ENCODE peak calls at places on chromosomes 5 and 9, in five cellular contexts. L is tibial artery, N is ovary, O is heart left ventricle, H is Peyer's patch. S is an unnamed sample. For H3K9me3 and H3K4me1, the result is how much of the 10 kb centered on the place peaks cover.

GRCh38 chr9:126420643-126421564 is 94.3 kb downstream of the MVB12B start:
- DNase-seq in L (no peak), N (no peak), O (no peak), H (no peak), S (no peak)

GRCh38 chr5:73564644-73565165 is 734 bp downstream of the ANKRA2 start:
- DNase-seq in L (no peak), N (peak), O (no peak), H (no peak), S (no peak)

GRCh38 chr9:131984564-131984963 is 95.1 kb downstream of the MED27 start:
- DNase-seq in L (no peak), N (no peak), O (no peak), H (no peak), S (no peak)

GRCh38 chr5:82384025-82384750 is 106.0 kb upstream of the RPS23 start:
- DNase-seq in L (no peak), N (no peak), O (no peak), H (no peak), S (no peak)

GRCh38 chr5:56543431-56544385 is 271.6 kb upstream of the MAP3K1 start:
- DNase-seq in L (no peak), N (no peak), O (no peak), H (no peak), S (no peak)

GRCh38 chr5:107564896-107565295 is 105.8 kb downstream of the EFNA5 start:
- DNase-seq in L (no peak), N (no peak), O (no peak), H (no peak), S (no peak)

GRCh38 chr9:16405421-16405820 is 465.0 kb downstream of the BNC2 start:
- DNase-seq in L (no peak), N (no peak), O (no peak), H (no peak), S (no peak)

GRCh38 chr9:2741441-2742158 is 24.3 kb downstream of the KCNV2 start:
- DNase-seq in L (no peak), N (peak), O (no peak), H (no peak), S (no peak)

GRCh38 chr5:123093279-123094226 is 4.5 kb downstream of the PRDM6 start:
- DNase-seq in L (no peak), N (peak), O (peak), H (no peak), S (no peak)

GRCh38 chr9:114777841-114778240 is 28.0 kb downstream of the TNFSF15 start:
- DNase-seq in L (no peak), N (no peak), O (no peak), H (no peak), S (no peak)

GRCh38 chr9:130845254-130845653 is 10.2 kb downstream of the ABL1 start:
- DNase-seq in L (no peak), N (no peak), O (no peak), H (no peak), S (no peak)

GRCh38 chr9:76913467-76913866 is 7.6 kb upstream of the PRUNE2 start:
- DNase-seq in L (no peak), N (no peak), O (no peak), H (no peak), S (no peak)

GRCh38 chr5:13632676-13633075 is 311.8 kb downstream of the DNAH5 start:
- DNase-seq in L (no peak), N (no peak), O (no peak), H (no peak), S (no peak)

GRCh38 chr5:112844489-112844888 is 16.6 kb upstream of the SRP19 start:
- DNase-seq in L (no peak), N (no peak), O (no peak), H (no peak), S (no peak)

DNA sequence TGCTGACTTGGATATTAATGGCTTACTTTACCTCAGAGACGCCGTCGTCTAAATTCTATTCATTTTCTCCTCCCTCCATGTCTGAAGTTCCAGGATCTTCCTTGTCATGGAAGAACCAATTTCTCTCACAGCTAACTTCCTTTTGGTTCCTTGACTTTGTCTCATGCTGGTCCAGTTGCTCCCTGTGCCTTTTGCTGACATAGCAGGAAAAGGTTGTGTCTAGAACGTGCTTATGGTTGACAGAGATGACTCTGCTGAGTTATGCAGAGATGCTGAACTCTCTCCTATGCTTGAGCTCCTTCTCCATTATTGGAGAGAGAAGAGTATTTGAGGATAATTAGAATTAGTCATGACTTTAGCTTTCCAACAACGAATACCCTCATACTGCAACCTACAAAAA is 1338.9 kb downstream of the MAT2B start:
- DNase-seq in L (no peak), N (no peak), O (no peak), H (no peak), S (no peak)
- H3K9me3 ChIP-seq in L (under half), N (under half), O (under half), H (under half), S (under half)

GRCh38 chr9:37574996-37575395 is 1.2 kb downstream of the FBXO10 start:
- DNase-seq in L (no peak), N (no peak), O (no peak), H (no peak), S (no peak)
- H3K4me1 ChIP-seq in L (under half), N (under half), O (under half), H (under half), S (under half)

DNA sequence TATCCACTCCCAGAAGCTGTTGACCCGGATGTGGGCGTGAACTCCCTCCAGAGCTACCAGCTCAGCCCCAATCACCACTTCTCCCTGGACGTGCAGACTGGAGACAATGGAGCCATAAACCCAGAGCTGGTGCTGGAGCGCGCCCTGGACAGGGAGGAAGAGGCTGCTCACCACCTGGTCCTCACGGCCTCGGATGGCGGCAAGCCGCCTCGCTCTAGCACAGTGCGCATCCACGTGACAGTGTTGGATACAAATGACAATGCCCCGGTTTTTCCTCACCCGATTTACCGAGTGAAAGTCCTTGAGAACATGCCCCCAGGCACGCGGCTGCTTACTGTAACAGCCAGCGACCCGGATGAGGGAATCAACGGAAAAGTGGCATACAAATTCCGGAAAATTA is 834 bp downstream of the PCDHGA8 start:
- DNase-seq in L (no peak), N (no peak), O (no peak), H (no peak), S (no peak)
- H3K9me3 ChIP-seq in L (half or more), N (under half), O (half or more), H (under half), S (half or more)

DNA sequence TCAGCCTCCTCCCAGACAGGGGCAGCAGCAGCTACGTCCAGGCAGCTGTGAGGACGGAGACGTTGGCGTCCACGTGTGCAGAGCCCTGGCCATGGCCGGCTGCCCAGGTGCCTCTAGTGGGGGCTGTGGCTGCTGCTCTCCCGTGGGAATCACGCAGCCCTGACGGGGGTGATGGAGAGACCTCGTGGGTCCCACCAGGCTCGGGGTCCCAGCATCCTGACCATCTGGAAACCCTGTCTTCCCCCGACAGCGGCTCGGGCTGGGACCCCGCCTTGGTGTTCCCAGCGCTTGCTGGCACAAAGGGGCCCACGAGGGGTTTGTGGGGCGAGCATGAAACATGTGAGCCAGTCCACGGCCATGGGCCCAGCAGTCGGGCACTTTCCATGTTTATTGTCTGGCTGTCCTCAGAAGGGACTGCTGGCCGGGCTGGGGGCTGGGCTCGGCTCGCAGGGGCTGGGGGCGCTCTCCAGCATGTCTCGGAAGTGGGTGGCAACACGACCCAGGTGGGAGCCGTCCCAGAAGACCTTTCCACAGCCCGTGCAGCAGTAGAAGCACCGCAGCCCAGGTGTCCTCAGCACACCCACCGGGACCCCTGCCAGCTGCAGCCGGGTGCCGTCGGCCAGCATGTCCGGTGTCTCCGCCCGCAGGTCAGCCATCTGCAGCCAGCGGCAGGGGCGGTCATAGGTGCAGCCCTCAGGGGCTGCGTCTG is 4.6 kb upstream of the NRARP start:
- DNase-seq in L (peak), N (peak), O (peak), H (no peak), S (peak)
- H3K4me1 ChIP-seq in L (under half), N (under half), O (under half), H (under half), S (under half)

GRCh38 chr5:134938020-134938419 is 29.7 kb upstream of the CATSPER3 start:
- DNase-seq in L (no peak), N (no peak), O (no peak), H (no peak), S (no peak)

GRCh38 chr5:134937547-134937946 is 30.2 kb upstream of the CATSPER3 start:
- DNase-seq in L (no peak), N (no peak), O (no peak), H (no peak), S (no peak)

GRCh38 chr5:134932508-134932907 is 27.6 kb downstream of the PCBD2 start:
- DNase-seq in L (no peak), N (no peak), O (no peak), H (no peak), S (no peak)

GRCh38 chr5:134935711-134936602 is 31.0 kb downstream of the PCBD2 start:
- DNase-seq in L (no peak), N (no peak), O (no peak), H (no peak), S (no peak)

GRCh38 chr5:134934202-134934601 is 29.3 kb downstream of the PCBD2 start:
- DNase-seq in L (no peak), N (no peak), O (no peak), H (no peak), S (no peak)
- H3K9me3 ChIP-seq in L (under half), N (under half), O (under half), H (under half), S (under half)

DNA sequence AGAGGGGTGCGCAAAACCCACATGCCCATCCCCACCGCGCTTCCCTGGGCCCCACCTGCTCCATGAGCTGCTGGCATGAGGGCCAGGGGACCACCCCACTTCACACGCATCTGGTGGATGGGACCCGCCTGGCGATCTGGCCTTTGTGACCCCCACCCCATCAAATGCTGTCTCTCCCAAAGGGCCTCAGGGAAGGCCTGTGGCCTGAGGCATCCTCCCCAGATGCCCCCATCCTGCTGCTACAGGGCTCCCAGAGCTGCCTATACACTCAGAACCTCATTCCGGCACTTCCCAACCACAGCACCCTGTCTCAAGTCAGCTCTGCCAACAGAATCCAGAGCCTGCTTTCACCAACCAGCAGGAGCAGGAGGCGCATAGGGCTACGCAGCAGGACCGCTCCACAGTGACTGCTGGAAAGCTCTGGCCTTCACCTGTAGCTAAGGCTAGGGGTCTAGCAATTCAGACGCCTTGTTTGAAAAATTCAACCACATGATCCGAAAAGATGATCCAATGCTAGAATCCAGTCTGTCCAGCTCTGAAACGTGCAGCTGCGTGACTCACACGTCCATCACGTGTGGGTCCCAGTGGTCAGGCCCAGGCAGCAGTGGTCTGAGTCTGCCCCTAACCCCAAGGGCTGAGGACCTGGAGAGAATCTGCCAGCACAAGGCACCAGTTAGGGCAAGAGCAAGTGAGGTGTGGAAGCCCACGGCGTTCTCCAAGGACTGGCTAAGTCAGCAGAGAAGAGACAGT is 1.4 kb upstream of the SNAPC4 start:
- DNase-seq in L (no peak), N (no peak), O (no peak), H (no peak), S (no peak)
- H3K4me1 ChIP-seq in L (under half), N (under half), O (under half), H (under half), S (half or more)

GRCh38 chr5:179123491-179124328 is 63.5 kb downstream of the ZNF354C start:
- DNase-seq in L (peak), N (no peak), O (no peak), H (peak), S (no peak)
- H3K9me3 ChIP-seq in L (under half), N (under half), O (under half), H (under half), S (under half)

S was measured in spleen.